ENCODE peak calls at places on chromosomes 2 and 18, in ten cellular contexts. One of them, this sample, is unnamed.

GRCh38 chr18:6269933-6270332 is 144.8 kb downstream of the L3MBTL4 start:
- DNase-seq in CD8-positive, alpha-beta T cell: no peak
- DNase-seq in retinal pigment epithelial cell: no peak
- DNase-seq in uterus: no peak
- DNase-seq in skeletal muscle cell: no peak
- DNase-seq in adipocyte: no peak
- DNase-seq in AG09309: no peak
- DNase-seq in PC-3: no peak
- DNase-seq in fibroblast of pulmonary artery: no peak
- DNase-seq in IMR-90: no peak
- DNase-seq in this sample: no peak

GRCh38 chr18:77082316-77082715 is 50.3 kb downstream of the MBP start:
- DNase-seq in CD8-positive, alpha-beta T cell: no peak
- DNase-seq in retinal pigment epithelial cell: no peak
- DNase-seq in uterus: no peak
- DNase-seq in skeletal muscle cell: no peak
- DNase-seq in adipocyte: no peak
- DNase-seq in AG09309: no peak
- DNase-seq in PC-3: no peak
- DNase-seq in fibroblast of pulmonary artery: no peak
- DNase-seq in IMR-90: no peak
- DNase-seq in this sample: no peak

GRCh38 chr2:1964659-1965058 is 220.3 kb upstream of the PXDN start:
- DNase-seq in CD8-positive, alpha-beta T cell: no peak
- DNase-seq in retinal pigment epithelial cell: no peak
- DNase-seq in uterus: no peak
- DNase-seq in skeletal muscle cell: no peak
- DNase-seq in adipocyte: no peak
- DNase-seq in AG09309: no peak
- DNase-seq in PC-3: no peak
- DNase-seq in fibroblast of pulmonary artery: no peak
- DNase-seq in IMR-90: no peak
- DNase-seq in this sample: peak

GRCh38 chr2:43462866-43463641 is 132.8 kb downstream of the THADA start:
- DNase-seq in CD8-positive, alpha-beta T cell: no peak
- DNase-seq in retinal pigment epithelial cell: no peak
- DNase-seq in uterus: no peak
- DNase-seq in skeletal muscle cell: no peak
- DNase-seq in adipocyte: peak
- DNase-seq in AG09309: no peak
- DNase-seq in PC-3: peak
- DNase-seq in fibroblast of pulmonary artery: no peak
- DNase-seq in IMR-90: no peak
- DNase-seq in this sample: peak

GRCh38 chr18:26504831-26505230 is 43.5 kb downstream of the KCTD1 start:
- DNase-seq in CD8-positive, alpha-beta T cell: no peak
- DNase-seq in retinal pigment epithelial cell: no peak
- DNase-seq in uterus: no peak
- DNase-seq in skeletal muscle cell: no peak
- DNase-seq in adipocyte: no peak
- DNase-seq in AG09309: no peak
- DNase-seq in PC-3: peak
- DNase-seq in fibroblast of pulmonary artery: no peak
- DNase-seq in IMR-90: no peak
- DNase-seq in this sample: no peak

GRCh38 chr2:215751200-215751910 is 262.0 kb downstream of the MREG start:
- DNase-seq in CD8-positive, alpha-beta T cell: no peak
- DNase-seq in retinal pigment epithelial cell: peak
- DNase-seq in uterus: no peak
- DNase-seq in skeletal muscle cell: peak
- DNase-seq in adipocyte: peak
- DNase-seq in AG09309: peak
- DNase-seq in PC-3: peak
- DNase-seq in fibroblast of pulmonary artery: peak
- DNase-seq in IMR-90: peak
- DNase-seq in this sample: no peak

GRCh38 chr18:12774982-12775381 is 72.1 kb downstream of the PSMG2 start:
- DNase-seq in CD8-positive, alpha-beta T cell: no peak
- DNase-seq in retinal pigment epithelial cell: no peak
- DNase-seq in uterus: no peak
- DNase-seq in skeletal muscle cell: no peak
- DNase-seq in adipocyte: no peak
- DNase-seq in AG09309: no peak
- DNase-seq in PC-3: no peak
- DNase-seq in fibroblast of pulmonary artery: no peak
- DNase-seq in IMR-90: no peak
- DNase-seq in this sample: no peak

GRCh38 chr2:79124907-79125720 is 4.8 kb downstream of the REG1A start:
- DNase-seq in CD8-positive, alpha-beta T cell: no peak
- DNase-seq in retinal pigment epithelial cell: no peak
- DNase-seq in uterus: no peak
- DNase-seq in skeletal muscle cell: no peak
- DNase-seq in adipocyte: no peak
- DNase-seq in AG09309: no peak
- DNase-seq in PC-3: no peak
- DNase-seq in fibroblast of pulmonary artery: no peak
- DNase-seq in IMR-90: no peak
- DNase-seq in this sample: no peak

GRCh38 chr2:70069049-70069448 is 18.2 kb upstream of the PCBP1 start:
- DNase-seq in CD8-positive, alpha-beta T cell: peak
- DNase-seq in retinal pigment epithelial cell: no peak
- DNase-seq in uterus: no peak
- DNase-seq in skeletal muscle cell: no peak
- DNase-seq in adipocyte: no peak
- DNase-seq in AG09309: no peak
- DNase-seq in PC-3: no peak
- DNase-seq in fibroblast of pulmonary artery: no peak
- DNase-seq in IMR-90: peak
- DNase-seq in this sample: peak

GRCh38 chr18:135045-135444 is 23.3 kb upstream of the USP14 start:
- DNase-seq in CD8-positive, alpha-beta T cell: no peak
- DNase-seq in retinal pigment epithelial cell: no peak
- DNase-seq in uterus: no peak
- DNase-seq in skeletal muscle cell: no peak
- DNase-seq in adipocyte: no peak
- DNase-seq in AG09309: no peak
- DNase-seq in PC-3: no peak
- DNase-seq in fibroblast of pulmonary artery: no peak
- DNase-seq in IMR-90: no peak
- DNase-seq in this sample: no peak

DNA sequence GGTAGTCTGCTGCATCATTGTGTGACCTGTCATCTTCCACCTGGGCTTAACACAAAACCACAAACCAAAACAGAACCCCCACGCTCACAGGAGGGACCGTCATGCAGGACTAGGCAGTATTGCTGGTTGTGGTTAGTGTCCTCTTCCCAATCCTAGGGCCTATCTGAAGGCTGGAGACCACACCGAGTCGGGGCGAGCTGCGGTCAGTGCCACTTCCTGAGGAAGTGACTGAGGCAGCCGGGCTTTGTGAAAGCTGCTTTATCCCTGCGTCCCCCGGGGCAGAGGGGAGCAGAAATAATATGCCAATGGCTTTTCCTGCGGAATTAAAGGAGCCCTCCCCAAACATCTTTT is 22.9 kb downstream of the ZNF532 start:
- DNase-seq in CD8-positive, alpha-beta T cell: no peak
- DNase-seq in retinal pigment epithelial cell: no peak
- DNase-seq in uterus: peak
- DNase-seq in skeletal muscle cell: peak
- DNase-seq in adipocyte: peak
- DNase-seq in AG09309: no peak
- DNase-seq in PC-3: peak
- DNase-seq in fibroblast of pulmonary artery: peak
- DNase-seq in IMR-90: no peak
- DNase-seq in this sample: no peak
- H3K4me3 ChIP-seq in CD8-positive, alpha-beta T cell: no peak
- H3K4me3 ChIP-seq in retinal pigment epithelial cell: no peak
- H3K4me3 ChIP-seq in uterus: no peak
- H3K4me3 ChIP-seq in skeletal muscle cell: no peak
- H3K4me3 ChIP-seq in adipocyte: peak
- H3K4me3 ChIP-seq in AG09309: no peak
- H3K4me3 ChIP-seq in PC-3: peak
- H3K4me3 ChIP-seq in fibroblast of pulmonary artery: no peak
- H3K4me3 ChIP-seq in IMR-90: no peak
- H3K4me3 ChIP-seq in this sample: no peak

GRCh38 chr2:133790706-133791105 is 222.4 kb upstream of the NCKAP5 start:
- DNase-seq in CD8-positive, alpha-beta T cell: no peak
- DNase-seq in retinal pigment epithelial cell: no peak
- DNase-seq in uterus: no peak
- DNase-seq in skeletal muscle cell: no peak
- DNase-seq in adipocyte: no peak
- DNase-seq in AG09309: no peak
- DNase-seq in PC-3: no peak
- DNase-seq in fibroblast of pulmonary artery: peak
- DNase-seq in IMR-90: peak
- DNase-seq in this sample: no peak
- H3K4me3 ChIP-seq in CD8-positive, alpha-beta T cell: no peak
- H3K4me3 ChIP-seq in retinal pigment epithelial cell: no peak
- H3K4me3 ChIP-seq in uterus: no peak
- H3K4me3 ChIP-seq in skeletal muscle cell: no peak
- H3K4me3 ChIP-seq in adipocyte: no peak
- H3K4me3 ChIP-seq in AG09309: no peak
- H3K4me3 ChIP-seq in PC-3: no peak
- H3K4me3 ChIP-seq in fibroblast of pulmonary artery: no peak
- H3K4me3 ChIP-seq in IMR-90: no peak
- H3K4me3 ChIP-seq in this sample: no peak

DNA sequence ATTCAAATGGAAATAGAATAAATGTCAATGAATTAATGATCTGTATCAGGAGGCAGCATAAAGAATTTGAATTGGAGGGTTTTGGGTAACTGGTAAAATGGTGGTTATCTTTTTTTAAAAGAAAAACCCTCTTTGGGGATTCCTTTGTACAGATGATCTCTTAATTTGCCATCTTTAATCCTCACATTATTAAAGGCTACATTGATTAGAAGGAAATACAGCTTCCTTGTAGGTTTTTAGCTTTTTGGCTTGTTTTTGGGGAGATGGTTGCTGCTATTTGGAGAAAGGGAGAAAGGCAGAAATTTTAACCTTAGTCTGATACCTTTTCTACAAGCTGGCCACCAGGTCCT is 600 bp upstream of the MAPRE2 start:
- DNase-seq in CD8-positive, alpha-beta T cell: no peak
- DNase-seq in retinal pigment epithelial cell: no peak
- DNase-seq in uterus: no peak
- DNase-seq in skeletal muscle cell: no peak
- DNase-seq in adipocyte: no peak
- DNase-seq in AG09309: no peak
- DNase-seq in PC-3: no peak
- DNase-seq in fibroblast of pulmonary artery: no peak
- DNase-seq in IMR-90: no peak
- DNase-seq in this sample: no peak
- H3K4me3 ChIP-seq in CD8-positive, alpha-beta T cell: peak
- H3K4me3 ChIP-seq in retinal pigment epithelial cell: peak
- H3K4me3 ChIP-seq in uterus: peak
- H3K4me3 ChIP-seq in skeletal muscle cell: peak
- H3K4me3 ChIP-seq in adipocyte: peak
- H3K4me3 ChIP-seq in AG09309: no peak
- H3K4me3 ChIP-seq in PC-3: peak
- H3K4me3 ChIP-seq in fibroblast of pulmonary artery: peak
- H3K4me3 ChIP-seq in IMR-90: no peak
- H3K4me3 ChIP-seq in this sample: no peak

GRCh38 chr2:231059756-231060155 is 3.1 kb downstream of the PSMD1 start:
- DNase-seq in CD8-positive, alpha-beta T cell: no peak
- DNase-seq in retinal pigment epithelial cell: no peak
- DNase-seq in uterus: no peak
- DNase-seq in skeletal muscle cell: no peak
- DNase-seq in adipocyte: no peak
- DNase-seq in AG09309: no peak
- DNase-seq in PC-3: peak
- DNase-seq in fibroblast of pulmonary artery: no peak
- DNase-seq in IMR-90: peak
- DNase-seq in this sample: no peak

GRCh38 chr2:231057590-231057989 is 923 bp downstream of the PSMD1 start:
- DNase-seq in CD8-positive, alpha-beta T cell: no peak
- DNase-seq in retinal pigment epithelial cell: peak
- DNase-seq in uterus: no peak
- DNase-seq in skeletal muscle cell: no peak
- DNase-seq in adipocyte: peak
- DNase-seq in AG09309: no peak
- DNase-seq in PC-3: peak
- DNase-seq in fibroblast of pulmonary artery: no peak
- DNase-seq in IMR-90: peak
- DNase-seq in this sample: no peak

GRCh38 chr2:231056453-231057416 is at the start of gene PSMD1:
- DNase-seq in CD8-positive, alpha-beta T cell: peak
- DNase-seq in retinal pigment epithelial cell: peak
- DNase-seq in uterus: peak
- DNase-seq in skeletal muscle cell: peak
- DNase-seq in adipocyte: peak
- DNase-seq in AG09309: peak
- DNase-seq in PC-3: peak
- DNase-seq in fibroblast of pulmonary artery: peak
- DNase-seq in IMR-90: peak
- DNase-seq in this sample: peak

GRCh38 chr2:231062776-231063175 is 6.1 kb downstream of the PSMD1 start:
- DNase-seq in CD8-positive, alpha-beta T cell: no peak
- DNase-seq in retinal pigment epithelial cell: no peak
- DNase-seq in uterus: no peak
- DNase-seq in skeletal muscle cell: no peak
- DNase-seq in adipocyte: no peak
- DNase-seq in AG09309: no peak
- DNase-seq in PC-3: no peak
- DNase-seq in fibroblast of pulmonary artery: no peak
- DNase-seq in IMR-90: no peak
- DNase-seq in this sample: no peak

DNA sequence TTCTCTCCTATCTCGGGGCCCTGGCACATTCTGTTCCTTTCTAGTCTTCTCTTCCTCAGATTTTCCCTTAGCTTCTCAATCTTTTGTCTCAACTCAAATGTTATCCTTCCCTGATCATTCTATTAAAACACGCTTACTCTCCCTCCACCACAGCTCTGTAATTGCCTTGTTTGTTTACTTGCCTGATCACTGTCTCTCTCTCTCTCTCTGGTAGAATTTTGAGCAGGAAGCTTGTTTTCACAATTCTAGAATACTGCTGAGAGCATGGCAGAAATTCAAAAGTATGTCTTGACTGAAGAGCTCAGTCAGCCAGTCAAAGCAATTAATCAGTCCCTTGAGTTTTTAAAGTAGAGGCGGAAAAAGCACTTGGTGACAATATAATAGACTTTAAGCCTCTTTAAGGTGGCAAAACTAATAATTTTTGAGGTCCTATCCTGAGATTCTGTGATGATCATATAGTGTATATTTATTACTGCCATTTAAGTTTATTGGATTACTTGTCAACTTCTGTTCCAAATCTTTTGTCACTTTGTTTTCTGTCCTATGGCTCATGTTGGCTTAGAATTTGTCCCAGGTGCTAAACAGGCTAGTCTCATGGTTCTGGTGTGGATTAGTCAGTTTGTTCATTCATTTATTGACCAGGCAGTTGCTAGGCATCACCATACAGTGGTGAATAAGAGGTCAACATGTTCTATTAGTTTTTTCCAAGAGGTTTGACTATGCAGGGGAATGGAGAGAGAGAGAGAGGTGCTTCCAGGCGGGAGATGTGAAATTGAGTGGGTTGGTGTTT is 2.3 kb downstream of the PSMD1 start:
- DNase-seq in CD8-positive, alpha-beta T cell: no peak
- DNase-seq in retinal pigment epithelial cell: no peak
- DNase-seq in uterus: no peak
- DNase-seq in skeletal muscle cell: no peak
- DNase-seq in adipocyte: no peak
- DNase-seq in AG09309: no peak
- DNase-seq in PC-3: peak
- DNase-seq in fibroblast of pulmonary artery: peak
- DNase-seq in IMR-90: peak
- DNase-seq in this sample: peak
- H3K4me3 ChIP-seq in CD8-positive, alpha-beta T cell: no peak
- H3K4me3 ChIP-seq in retinal pigment epithelial cell: no peak
- H3K4me3 ChIP-seq in uterus: no peak
- H3K4me3 ChIP-seq in skeletal muscle cell: no peak
- H3K4me3 ChIP-seq in adipocyte: peak
- H3K4me3 ChIP-seq in AG09309: no peak
- H3K4me3 ChIP-seq in PC-3: peak
- H3K4me3 ChIP-seq in fibroblast of pulmonary artery: no peak
- H3K4me3 ChIP-seq in IMR-90: no peak
- H3K4me3 ChIP-seq in this sample: peak